ENCODE peak calls at places on chromosomes 11 and 22, in six cellular contexts. One of them, this sample, is unnamed. For H3K9me3, the result is how much of the 10 kb centered on the place peaks cover.

GRCh38 chr11:15667127-15667725 is 552.5 kb downstream of the INSC start:
- DNase-seq in lung: peak
- DNase-seq in hepatocyte: no peak
- DNase-seq in Panc1: no peak
- DNase-seq in lower lobe of right lung: no peak
- DNase-seq in stomach: no peak
- DNase-seq in this sample: no peak

GRCh38 chr11:101446238-101446637 is 137.6 kb downstream of the TRPC6 start:
- DNase-seq in lung: no peak
- DNase-seq in hepatocyte: no peak
- DNase-seq in Panc1: no peak
- DNase-seq in lower lobe of right lung: no peak
- DNase-seq in stomach: no peak
- DNase-seq in this sample: no peak

GRCh38 chr11:7589861-7590260 is 76.1 kb downstream of the PPFIBP2 start:
- DNase-seq in lung: no peak
- DNase-seq in hepatocyte: no peak
- DNase-seq in Panc1: no peak
- DNase-seq in lower lobe of right lung: no peak
- DNase-seq in stomach: no peak
- DNase-seq in this sample: no peak

GRCh38 chr11:12318791-12319733 is 58.3 kb upstream of the PARVA start:
- DNase-seq in lung: no peak
- DNase-seq in hepatocyte: peak
- DNase-seq in Panc1: no peak
- DNase-seq in lower lobe of right lung: no peak
- DNase-seq in stomach: no peak
- DNase-seq in this sample: peak

GRCh38 chr11:898160-898517 is 12.5 kb downstream of the CHID1 start:
- DNase-seq in lung: no peak
- DNase-seq in hepatocyte: peak
- DNase-seq in Panc1: no peak
- DNase-seq in lower lobe of right lung: no peak
- DNase-seq in stomach: no peak
- DNase-seq in this sample: no peak

GRCh38 chr11:128240546-128240945 is 346.8 kb downstream of the ETS1 start:
- DNase-seq in lung: no peak
- DNase-seq in hepatocyte: no peak
- DNase-seq in Panc1: no peak
- DNase-seq in lower lobe of right lung: no peak
- DNase-seq in stomach: no peak
- DNase-seq in this sample: no peak

GRCh38 chr22:19892249-19892879 is 37.7 kb upstream of the GNB1L start:
- DNase-seq in lung: no peak
- DNase-seq in hepatocyte: peak
- DNase-seq in Panc1: no peak
- DNase-seq in lower lobe of right lung: no peak
- DNase-seq in stomach: no peak
- DNase-seq in this sample: no peak

GRCh38 chr11:65301491-65302329 is 13.0 kb upstream of the CDC42EP2 start:
- DNase-seq in lung: no peak
- DNase-seq in hepatocyte: peak
- DNase-seq in Panc1: no peak
- DNase-seq in lower lobe of right lung: peak
- DNase-seq in stomach: no peak
- DNase-seq in this sample: no peak

GRCh38 chr11:72655014-72655413 is 19.2 kb downstream of the PDE2A start:
- DNase-seq in lung: no peak
- DNase-seq in hepatocyte: no peak
- DNase-seq in Panc1: no peak
- DNase-seq in lower lobe of right lung: no peak
- DNase-seq in stomach: no peak
- DNase-seq in this sample: no peak

GRCh38 chr11:115103921-115104320 is 400.3 kb downstream of the CADM1 start:
- DNase-seq in lung: no peak
- DNase-seq in hepatocyte: no peak
- DNase-seq in Panc1: no peak
- DNase-seq in lower lobe of right lung: no peak
- DNase-seq in stomach: no peak
- DNase-seq in this sample: no peak
- TF ChIP-seq CTCF in lung: no peak
- TF ChIP-seq CTCF in hepatocyte: no peak
- TF ChIP-seq CTCF in Panc1: peak
- TF ChIP-seq CTCF in lower lobe of right lung: no peak
- TF ChIP-seq CTCF in stomach: no peak
- TF ChIP-seq CTCF in this sample: peak

GRCh38 chr22:37922177-37922576 is 16.1 kb downstream of the MICALL1 start:
- DNase-seq in lung: no peak
- DNase-seq in hepatocyte: no peak
- DNase-seq in Panc1: no peak
- DNase-seq in lower lobe of right lung: no peak
- DNase-seq in stomach: no peak
- DNase-seq in this sample: no peak

GRCh38 chr22:37918149-37918548 is 12.1 kb downstream of the MICALL1 start:
- DNase-seq in lung: no peak
- DNase-seq in hepatocyte: no peak
- DNase-seq in Panc1: no peak
- DNase-seq in lower lobe of right lung: no peak
- DNase-seq in stomach: no peak
- DNase-seq in this sample: no peak

GRCh38 chr22:37923927-37924326 is 17.8 kb downstream of the MICALL1 start:
- DNase-seq in lung: no peak
- DNase-seq in hepatocyte: no peak
- DNase-seq in Panc1: no peak
- DNase-seq in lower lobe of right lung: no peak
- DNase-seq in stomach: peak
- DNase-seq in this sample: no peak

GRCh38 chr22:37918580-37919274 is 12.6 kb downstream of the MICALL1 start:
- DNase-seq in lung: no peak
- DNase-seq in hepatocyte: no peak
- DNase-seq in Panc1: no peak
- DNase-seq in lower lobe of right lung: no peak
- DNase-seq in stomach: no peak
- DNase-seq in this sample: no peak

GRCh38 chr22:37920131-37920530 is 14.0 kb downstream of the MICALL1 start:
- DNase-seq in lung: no peak
- DNase-seq in hepatocyte: no peak
- DNase-seq in Panc1: no peak
- DNase-seq in lower lobe of right lung: no peak
- DNase-seq in stomach: no peak
- DNase-seq in this sample: no peak
- H3K4me3 ChIP-seq in lung: no peak
- H3K4me3 ChIP-seq in hepatocyte: no peak
- H3K4me3 ChIP-seq in Panc1: no peak
- H3K4me3 ChIP-seq in lower lobe of right lung: no peak
- H3K4me3 ChIP-seq in stomach: no peak
- H3K4me3 ChIP-seq in this sample: no peak

DNA sequence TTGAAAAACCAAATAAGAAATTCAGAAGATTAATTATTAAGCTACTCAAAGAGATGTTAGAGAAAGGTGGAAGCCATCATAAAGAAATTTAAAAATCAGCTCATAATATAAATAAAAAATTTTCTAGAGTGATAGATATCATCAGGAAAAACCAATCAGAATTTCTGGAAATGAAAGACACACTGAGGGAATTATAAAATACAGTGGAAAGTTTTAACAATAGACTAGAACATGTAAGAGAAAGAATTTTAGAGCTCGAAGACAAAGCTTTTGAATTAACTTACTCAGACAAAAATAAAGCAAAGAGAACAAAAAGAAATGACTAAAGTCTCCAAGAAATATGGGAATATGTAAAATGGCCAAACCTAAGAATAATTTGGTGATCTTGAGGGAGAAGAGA is 1926.9 kb upstream of the RAG2 start:
- DNase-seq in lung: no peak
- DNase-seq in hepatocyte: no peak
- DNase-seq in Panc1: no peak
- DNase-seq in lower lobe of right lung: no peak
- DNase-seq in stomach: no peak
- DNase-seq in this sample: no peak
- H3K9me3 ChIP-seq in lung: under half
- H3K9me3 ChIP-seq in hepatocyte: under half
- H3K9me3 ChIP-seq in Panc1: under half
- H3K9me3 ChIP-seq in lower lobe of right lung: under half
- H3K9me3 ChIP-seq in stomach: under half
- H3K9me3 ChIP-seq in this sample: under half

GRCh38 chr11:25970726-25971508 is 361.0 kb upstream of the ANO3 start:
- DNase-seq in lung: no peak
- DNase-seq in hepatocyte: no peak
- DNase-seq in Panc1: no peak
- DNase-seq in lower lobe of right lung: no peak
- DNase-seq in stomach: no peak
- DNase-seq in this sample: no peak
- TF ChIP-seq CTCF in lung: no peak
- TF ChIP-seq CTCF in hepatocyte: peak
- TF ChIP-seq CTCF in Panc1: peak
- TF ChIP-seq CTCF in lower lobe of right lung: no peak
- TF ChIP-seq CTCF in stomach: no peak
- TF ChIP-seq CTCF in this sample: peak

GRCh38 chr11:96000064-96000463 is 76.2 kb upstream of the MTMR2 start:
- DNase-seq in lung: no peak
- DNase-seq in hepatocyte: no peak
- DNase-seq in Panc1: no peak
- DNase-seq in lower lobe of right lung: no peak
- DNase-seq in stomach: no peak
- DNase-seq in this sample: no peak
- H3K4me3 ChIP-seq in lung: no peak
- H3K4me3 ChIP-seq in hepatocyte: no peak
- H3K4me3 ChIP-seq in Panc1: no peak
- H3K4me3 ChIP-seq in lower lobe of right lung: peak
- H3K4me3 ChIP-seq in stomach: no peak
- H3K4me3 ChIP-seq in this sample: no peak

DNA sequence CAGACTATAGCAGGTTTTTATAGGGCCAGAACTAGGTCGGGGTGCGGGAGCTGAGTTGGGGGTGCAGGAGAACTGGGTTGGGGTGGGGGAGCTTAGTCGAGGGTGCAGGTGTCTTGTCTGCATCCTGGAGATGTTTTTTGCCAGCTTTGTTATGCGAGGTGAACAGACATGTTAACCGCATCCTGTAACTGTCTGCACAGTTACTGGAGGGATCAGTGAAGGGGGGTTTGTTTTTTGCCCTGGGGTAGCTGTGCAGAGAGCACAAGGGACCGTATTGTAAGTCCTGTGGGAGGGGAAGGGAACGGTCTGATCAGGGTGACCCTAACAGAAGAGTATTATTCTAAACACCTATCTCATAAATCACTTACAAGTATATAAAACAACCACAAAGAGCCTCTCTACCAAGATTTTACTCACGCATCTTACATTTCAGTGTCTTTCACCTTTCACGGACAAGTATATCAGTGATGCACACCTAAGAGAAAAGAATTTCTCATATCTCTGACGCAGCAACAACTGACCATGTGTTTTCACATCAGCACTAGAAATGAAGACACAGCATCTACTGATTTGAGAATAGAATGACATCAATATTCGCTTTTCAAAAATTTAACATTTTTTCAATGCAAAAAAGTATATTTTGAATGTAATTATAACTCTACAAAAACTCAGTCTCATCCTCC is 20.8 kb downstream of the ZNF195 start:
- DNase-seq in lung: no peak
- DNase-seq in hepatocyte: no peak
- DNase-seq in Panc1: no peak
- DNase-seq in lower lobe of right lung: no peak
- DNase-seq in stomach: no peak
- DNase-seq in this sample: no peak
- H3K9me3 ChIP-seq in lung: under half
- H3K9me3 ChIP-seq in hepatocyte: half or more
- H3K9me3 ChIP-seq in Panc1: half or more
- H3K9me3 ChIP-seq in lower lobe of right lung: half or more
- H3K9me3 ChIP-seq in stomach: half or more
- H3K9me3 ChIP-seq in this sample: half or more

GRCh38 chr22:38074181-38075104 is 9.5 kb downstream of the SLC16A8 start:
- DNase-seq in lung: no peak
- DNase-seq in hepatocyte: no peak
- DNase-seq in Panc1: no peak
- DNase-seq in lower lobe of right lung: no peak
- DNase-seq in stomach: no peak
- DNase-seq in this sample: peak
- TF ChIP-seq CTCF in lung: no peak
- TF ChIP-seq CTCF in hepatocyte: peak
- TF ChIP-seq CTCF in Panc1: no peak
- TF ChIP-seq CTCF in lower lobe of right lung: peak
- TF ChIP-seq CTCF in stomach: no peak
- TF ChIP-seq CTCF in this sample: peak

GRCh38 chr11:106022795-106023275 is 795 bp upstream of the MSANTD4 start:
- DNase-seq in lung: no peak
- DNase-seq in hepatocyte: no peak
- DNase-seq in Panc1: no peak
- DNase-seq in lower lobe of right lung: no peak
- DNase-seq in stomach: no peak
- DNase-seq in this sample: no peak
- H3K4me3 ChIP-seq in lung: peak
- H3K4me3 ChIP-seq in hepatocyte: peak
- H3K4me3 ChIP-seq in Panc1: peak
- H3K4me3 ChIP-seq in lower lobe of right lung: peak
- H3K4me3 ChIP-seq in stomach: peak
- H3K4me3 ChIP-seq in this sample: peak

DNA sequence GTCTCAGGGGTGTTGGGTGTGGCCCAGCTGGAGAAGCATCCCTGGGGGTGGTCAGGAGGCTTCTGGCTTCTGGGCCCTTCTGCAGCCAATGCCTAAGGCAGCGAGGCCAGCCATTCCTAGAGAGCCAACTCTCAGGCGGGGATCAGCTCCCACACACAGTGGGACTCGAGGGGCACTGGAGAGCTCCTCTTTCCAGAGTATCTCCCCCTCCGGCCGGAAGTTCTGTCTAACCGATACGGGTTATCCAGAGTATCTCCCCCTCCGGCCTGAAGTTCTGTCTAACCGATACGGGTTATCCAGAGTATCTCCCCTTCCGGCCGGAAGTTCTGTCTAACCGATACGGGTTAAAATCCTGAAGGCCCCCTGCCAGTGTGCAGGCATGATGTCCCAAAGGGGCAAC is 71.2 kb upstream of the B3GAT1 start:
- DNase-seq in lung: no peak
- DNase-seq in hepatocyte: no peak
- DNase-seq in Panc1: no peak
- DNase-seq in lower lobe of right lung: no peak
- DNase-seq in stomach: no peak
- DNase-seq in this sample: no peak
- H3K9me3 ChIP-seq in lung: under half
- H3K9me3 ChIP-seq in hepatocyte: under half
- H3K9me3 ChIP-seq in Panc1: under half
- H3K9me3 ChIP-seq in lower lobe of right lung: under half
- H3K9me3 ChIP-seq in stomach: under half
- H3K9me3 ChIP-seq in this sample: half or more

GRCh38 chr11:104164028-104164520 is at the start of gene PDGFD:
- DNase-seq in lung: peak
- DNase-seq in hepatocyte: peak
- DNase-seq in Panc1: no peak
- DNase-seq in lower lobe of right lung: peak
- DNase-seq in stomach: peak
- DNase-seq in this sample: peak
- TF ChIP-seq CTCF in lung: no peak
- TF ChIP-seq CTCF in hepatocyte: peak
- TF ChIP-seq CTCF in Panc1: peak
- TF ChIP-seq CTCF in lower lobe of right lung: peak
- TF ChIP-seq CTCF in stomach: peak
- TF ChIP-seq CTCF in this sample: peak